ENCODE peak calls at places on chromosome 1, in six cellular contexts. J is effector memory CD8-positive, alpha-beta T cell; B is ELR; H is activated CD8-positive, alpha-beta T cell treated with anti-CD3 and anti-CD28 coated beads, Interleukin-2, amount 10 ng/mL, durations not matched to agents 7 days and 5 days; G is fibroblast of mammary gland; L is dermis microvascular lymphatic vessel endothelial cell. P is an unnamed sample.

GRCh38 chr1:13794231-13795187 is 94.5 kb downstream of the PRDM2 start:
- DNase-seq in L (no peak), B (no peak), H (no peak), G (no peak), J (no peak), P (no peak)

GRCh38 chr1:116766616-116767469 is 12.6 kb downstream of the CD2 start:
- DNase-seq in J (no peak), L (no peak), H (peak), G (peak), B (no peak), P (no peak)

GRCh38 chr1:202013601-202014000 is 3.2 kb downstream of the ELF3 start:
- DNase-seq in G (no peak), J (no peak), B (no peak), H (no peak), L (no peak), P (no peak)

GRCh38 chr1:225454067-225454618 is 26.3 kb upstream of the LBR start:
- DNase-seq in L (no peak), G (peak), H (no peak), J (no peak), B (no peak), P (no peak)

GRCh38 chr1:230919201-230919600 is 50.9 kb upstream of the C1orf198 start:
- DNase-seq in B (no peak), H (no peak), L (no peak), J (no peak), G (no peak), P (no peak)

GRCh38 chr1:161720341-161720887 is 930 bp upstream of the FCRLB start:
- DNase-seq in J (no peak), G (no peak), L (no peak), B (no peak), H (peak), P (no peak)

GRCh38 chr1:201742476-201742875 is 86.5 kb upstream of the IPO9 start:
- DNase-seq in B (no peak), G (peak), J (no peak), L (no peak), H (no peak), P (peak)

GRCh38 chr1:39491146-39491921 is at the start of gene BMP8A:
- DNase-seq in H (peak), J (peak), L (no peak), B (peak), G (no peak), P (peak)

GRCh38 chr1:117013310-117013850 is 11.8 kb downstream of the CD101 start:
- DNase-seq in G (no peak), J (no peak), L (no peak), H (no peak), B (no peak), P (no peak)

GRCh38 chr1:5901150-5901549 is 91.1 kb downstream of the NPHP4 start:
- DNase-seq in G (peak), H (no peak), L (no peak), J (no peak), B (no peak), P (no peak)

P was measured in Daoy.